ENCODE peak calls at places on chromosomes 13 and 19, in six cellular contexts. F is NB4, W is fibroblast of lung, P is PC-3, I is astrocyte, R is ovary. Q is an unnamed sample.

GRCh38 chr13:39892731-39893293 is 237.3 kb downstream of the COG6 start:
- DNase-seq in F (no peak), W (no peak), P (no peak), I (no peak), R (no peak), Q (no peak)

GRCh38 chr13:97148894-97149293 is 73.2 kb upstream of the MBNL2 start:
- DNase-seq in F (no peak), W (peak), P (no peak), I (peak), R (no peak), Q (no peak)

GRCh38 chr13:67481445-67481844 is 251.3 kb upstream of the PCDH9 start:
- DNase-seq in F (no peak), W (no peak), P (no peak), I (no peak), R (no peak), Q (no peak)

GRCh38 chr13:98390086-98390697 is 186.7 kb downstream of the STK24 start:
- DNase-seq in F (no peak), W (peak), P (no peak), I (peak), R (no peak), Q (no peak)

GRCh38 chr13:46165485-46166220 is 16.3 kb downstream of the LCP1 start:
- DNase-seq in F (peak), W (peak), P (peak), I (peak), R (no peak), Q (peak)

GRCh38 chr13:99366075-99366987 is 59.1 kb upstream of the GPR183 start:
- DNase-seq in F (no peak), W (no peak), P (no peak), I (no peak), R (no peak), Q (no peak)

GRCh38 chr13:111480976-111481375 is 160.5 kb downstream of the TEX29 start:
- DNase-seq in F (no peak), W (no peak), P (no peak), I (no peak), R (no peak), Q (no peak)

GRCh38 chr13:39536906-39537305 is 66.1 kb downstream of the LHFPL6 start:
- DNase-seq in F (no peak), W (peak), P (no peak), I (peak), R (no peak), Q (no peak)

GRCh38 chr19:17296278-17296677 is 6.9 kb downstream of the ABHD8 start:
- DNase-seq in F (peak), W (peak), P (peak), I (peak), R (no peak), Q (peak)

GRCh38 chr19:35116085-35116801 is 620 bp downstream of the FXYD3 start:
- DNase-seq in F (no peak), W (no peak), P (peak), I (no peak), R (no peak), Q (no peak)

GRCh38 chr19:15368798-15369593 is 10.6 kb downstream of the AKAP8 start:
- DNase-seq in F (no peak), W (no peak), P (no peak), I (no peak), R (no peak), Q (no peak)

GRCh38 chr13:114319441-114319871 is 5.2 kb downstream of the CHAMP1 start:
- DNase-seq in F (no peak), W (peak), P (peak), I (peak), R (no peak), Q (peak)

GRCh38 chr19:14517446-14517839 is 754 bp downstream of the DNAJB1 start:
- DNase-seq in F (peak), W (no peak), P (no peak), I (no peak), R (no peak), Q (no peak)

GRCh38 chr19:12956446-12957388 is at the start of gene GADD45GIP1:
- DNase-seq in F (peak), W (peak), P (peak), I (peak), R (peak), Q (peak)

GRCh38 chr13:78913656-78914055 is 254.7 kb upstream of the OBI1 start:
- DNase-seq in F (no peak), W (no peak), P (no peak), I (no peak), R (no peak), Q (no peak)

GRCh38 chr13:112670118-112670517 is 19.7 kb upstream of the ATP11A start:
- DNase-seq in F (no peak), W (no peak), P (no peak), I (no peak), R (no peak), Q (no peak)

GRCh38 chr19:4144666-4145261 is 8.7 kb upstream of the CREB3L3 start:
- DNase-seq in F (no peak), W (peak), P (peak), I (no peak), R (no peak), Q (no peak)

GRCh38 chr19:54439174-54439851 is 9.7 kb upstream of the LENG8 start:
- DNase-seq in F (peak), W (peak), P (peak), I (no peak), R (no peak), Q (peak)

GRCh38 chr19:49337267-49338022 is 2.2 kb downstream of the CD37 start:
- DNase-seq in F (no peak), W (no peak), P (no peak), I (no peak), R (no peak), Q (no peak)

GRCh38 chr13:52738719-52739467 is 727 bp downstream of the CNMD start:
- DNase-seq in F (no peak), W (no peak), P (no peak), I (no peak), R (no peak), Q (no peak)

GRCh38 chr13:49829715-49830114 is 37.2 kb upstream of the KPNA3 start:
- DNase-seq in F (no peak), W (no peak), P (no peak), I (no peak), R (no peak), Q (no peak)

GRCh38 chr13:77740931-77741586 is 43.6 kb downstream of the SLAIN1 start:
- DNase-seq in F (no peak), W (no peak), P (no peak), I (no peak), R (no peak), Q (no peak)

GRCh38 chr13:106499905-106500304 is 35.6 kb downstream of the EFNB2 start:
- DNase-seq in F (peak), W (peak), P (no peak), I (peak), R (no peak), Q (peak)

GRCh38 chr13:50104493-50104892 is 89.2 kb downstream of the KCNRG start:
- DNase-seq in F (no peak), W (peak), P (peak), I (peak), R (no peak), Q (no peak)

GRCh38 chr13:42747399-42747873 is 33.9 kb upstream of the FAM216B start:
- DNase-seq in F (no peak), W (peak), P (peak), I (peak), R (no peak), Q (peak)

GRCh38 chr13:21871919-21872318 is 201.0 kb downstream of the FGF9 start:
- DNase-seq in F (no peak), W (no peak), P (no peak), I (no peak), R (no peak), Q (no peak)

GRCh38 chr19:40600086-40600917 is 867 bp upstream of the LTBP4 start:
- DNase-seq in F (no peak), W (no peak), P (no peak), I (no peak), R (peak), Q (no peak)

GRCh38 chr13:19967619-19968018 is 9.1 kb downstream of the ZMYM2 start:
- DNase-seq in F (peak), W (no peak), P (no peak), I (no peak), R (no peak), Q (no peak)

GRCh38 chr13:30870049-30870884 is 35.8 kb upstream of the MEDAG start:
- DNase-seq in F (peak), W (peak), P (peak), I (peak), R (peak), Q (peak)

GRCh38 chr19:7386308-7386707 is 37.6 kb downstream of the ARHGEF18 start:
- DNase-seq in F (no peak), W (no peak), P (peak), I (no peak), R (no peak), Q (no peak)
- TF ChIP-seq CTCF in F (no peak), W (no peak), P (peak), I (no peak), R (no peak), Q (no peak)

DNA sequence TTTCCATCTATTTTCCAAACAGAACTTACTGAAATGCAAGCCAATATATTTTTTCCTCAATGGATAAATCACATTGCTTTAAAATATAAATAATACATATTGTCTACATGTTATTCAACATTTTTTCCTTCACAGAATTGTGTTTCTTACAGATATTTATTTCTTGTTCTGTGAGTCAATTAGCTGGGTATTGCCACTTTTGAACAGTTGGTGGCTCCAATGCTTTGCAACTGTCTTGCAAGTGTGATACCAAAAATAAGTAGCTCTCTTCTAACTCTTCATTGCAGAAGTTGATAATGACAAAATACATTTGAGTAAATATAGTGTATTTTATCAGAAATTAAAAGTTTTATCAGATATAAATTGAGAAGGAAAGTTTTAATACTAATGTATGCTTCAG is 17.1 kb upstream of the GPC5 start:
- DNase-seq in F (peak), W (peak), P (peak), I (peak), R (no peak), Q (peak)
- TF ChIP-seq CTCF in F (peak), W (peak), P (peak), I (peak), R (no peak), Q (peak)

GRCh38 chr19:5307655-5308054 is 33.0 kb downstream of the PTPRS start:
- DNase-seq in F (no peak), W (no peak), P (no peak), I (no peak), R (no peak), Q (no peak)

GRCh38 chr19:5308471-5309437 is 31.9 kb downstream of the PTPRS start:
- DNase-seq in F (peak), W (peak), P (no peak), I (peak), R (peak), Q (peak)

GRCh38 chr19:5312058-5312457 is 28.6 kb downstream of the PTPRS start:
- DNase-seq in F (no peak), W (no peak), P (no peak), I (no peak), R (no peak), Q (no peak)

GRCh38 chr19:5306531-5306930 is 34.1 kb downstream of the PTPRS start:
- DNase-seq in F (no peak), W (no peak), P (no peak), I (no peak), R (no peak), Q (no peak)

GRCh38 chr19:5309438-5310204 is 31.0 kb downstream of the PTPRS start:
- DNase-seq in F (no peak), W (no peak), P (no peak), I (no peak), R (peak), Q (no peak)
- TF ChIP-seq CTCF in F (no peak), W (no peak), P (no peak), I (no peak), R (no peak), Q (peak)

GRCh38 chr13:36619535-36619934 is 54.3 kb upstream of the SERTM1 start:
- DNase-seq in F (no peak), W (no peak), P (no peak), I (no peak), R (no peak), Q (no peak)
- TF ChIP-seq CTCF in F (no peak), W (no peak), P (no peak), I (no peak), R (no peak), Q (no peak)

DNA sequence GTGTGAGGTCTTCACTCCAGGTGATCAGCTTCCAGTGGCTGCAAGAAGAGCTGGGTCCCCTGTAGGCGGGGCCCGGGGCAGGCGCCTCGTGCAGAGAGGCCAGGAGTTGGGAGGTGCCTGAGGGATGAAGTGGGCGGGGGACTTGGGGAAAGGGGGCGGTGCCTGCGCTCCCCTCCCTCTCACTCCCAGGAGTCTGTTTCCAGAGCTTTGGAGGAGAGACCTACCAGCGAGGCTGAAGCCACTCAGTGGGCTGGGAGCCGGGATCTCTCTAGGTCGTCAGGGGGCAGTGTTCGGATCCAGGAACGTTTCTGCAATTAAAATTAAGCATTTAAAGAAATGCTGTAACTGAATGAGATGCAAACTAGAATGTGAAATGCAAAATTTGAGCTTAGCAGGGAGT is 11.8 kb downstream of the ZNF160 start:
- DNase-seq in F (no peak), W (no peak), P (no peak), I (no peak), R (no peak), Q (no peak)
- TF ChIP-seq CTCF in F (no peak), W (no peak), P (no peak), I (no peak), R (no peak), Q (no peak)

DNA sequence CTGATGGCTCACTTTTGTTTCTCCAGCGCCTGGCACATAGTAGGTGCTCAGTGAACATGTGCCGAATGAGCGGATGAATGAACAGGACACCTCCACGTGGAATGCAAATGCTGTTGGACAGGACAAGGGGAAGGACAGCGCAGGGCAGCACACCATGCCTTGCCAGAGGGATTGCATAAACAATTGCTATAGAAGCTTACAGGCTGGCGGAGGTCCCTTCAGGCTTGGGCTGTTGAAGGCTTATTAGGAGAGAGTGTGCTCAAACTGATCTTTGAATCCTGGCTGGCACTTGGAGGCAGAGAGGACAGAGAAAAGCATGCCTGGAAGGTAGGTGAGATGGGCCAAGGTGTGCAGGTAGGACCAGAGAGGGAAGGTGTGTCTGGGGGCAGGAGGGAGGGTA is 35.9 kb upstream of the ZNF536 start:
- DNase-seq in F (no peak), W (no peak), P (no peak), I (no peak), R (no peak), Q (no peak)
- TF ChIP-seq CTCF in F (no peak), W (no peak), P (no peak), I (no peak), R (no peak), Q (no peak)

DNA sequence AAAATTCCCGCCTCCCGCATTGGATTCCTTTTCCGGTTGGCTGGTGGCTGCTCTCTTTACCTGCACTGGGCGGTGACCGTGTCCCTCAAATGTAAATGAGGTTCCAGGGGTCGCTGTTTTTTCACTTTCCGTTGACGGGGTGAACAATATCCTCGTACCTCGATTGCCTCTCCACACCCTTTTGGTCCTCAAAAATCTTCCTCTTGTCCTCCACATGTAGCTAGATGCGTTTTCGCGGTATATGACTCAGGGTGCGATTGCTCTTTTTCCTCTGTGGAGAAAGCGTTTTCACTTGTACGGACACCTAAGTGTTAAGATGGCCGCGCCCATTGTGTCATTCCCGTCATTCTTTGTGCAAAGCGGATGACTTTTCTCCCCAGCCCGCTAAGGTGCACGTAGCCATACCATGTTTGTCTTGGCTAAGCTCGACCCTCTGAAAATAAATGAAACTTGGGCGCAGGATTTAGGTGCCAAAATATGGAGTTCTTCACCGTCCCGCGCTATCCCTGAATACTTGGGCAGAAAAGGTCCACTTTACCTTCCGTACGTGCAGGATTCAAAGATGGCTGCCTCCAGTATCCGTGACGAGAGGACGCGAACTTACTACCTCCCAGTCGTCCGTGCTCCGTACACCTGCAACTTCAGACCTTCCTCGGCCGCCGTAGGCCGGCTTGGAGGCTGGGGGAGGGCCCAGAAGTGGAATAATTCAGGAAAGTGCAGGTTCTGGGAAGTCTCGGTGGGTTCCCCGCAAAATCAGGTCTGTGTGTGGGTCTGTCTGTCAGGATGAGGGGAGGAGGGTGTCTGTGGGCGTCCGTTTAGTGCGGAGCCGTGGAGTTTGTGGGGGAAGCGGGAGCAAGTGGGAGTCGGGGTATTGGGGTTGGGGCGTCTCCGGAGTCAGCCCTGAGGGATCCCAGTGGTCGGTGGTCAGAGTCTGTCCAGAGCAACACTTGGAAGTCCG is at the start of gene ZNF613:
- DNase-seq in F (peak), W (peak), P (peak), I (peak), R (peak), Q (peak)
- TF ChIP-seq CTCF in F (no peak), W (no peak), P (peak), I (no peak), R (peak), Q (peak)

GRCh38 chr19:38849746-38850230 is at the start of gene HNRNPL:
- DNase-seq in F (no peak), W (no peak), P (no peak), I (no peak), R (peak), Q (no peak)
- TF ChIP-seq CTCF in F (no peak), W (peak), P (peak), I (no peak), R (peak), Q (peak)

GRCh38 chr13:110137677-110138008 is 169.3 kb downstream of the COL4A1 start:
- DNase-seq in F (no peak), W (no peak), P (peak), I (peak), R (no peak), Q (peak)
- TF ChIP-seq CTCF in F (peak), W (no peak), P (peak), I (peak), R (no peak), Q (peak)

Q was measured in brain microvascular endothelial cell.